ENCODE peak calls at places on chromosome 2, in seven cellular contexts. Z is brain microvascular endothelial cell; D is right cardiac atrium; P is CD8-positive, alpha-beta T cell; L is neural progenitor cell; W is heart right ventricle; K is fibroblast of lung. A is an unnamed sample.

GRCh38 chr2:157182834-157183396 is 74.6 kb upstream of the GALNT5 start:
- DNase-seq in Z (peak), D (no peak), P (no peak), L (no peak), W (no peak), K (peak), A (peak)

GRCh38 chr2:42886921-42887320 is 94.5 kb upstream of the HAAO start:
- DNase-seq in Z (peak), D (no peak), P (no peak), L (no peak), W (no peak), K (peak), A (no peak)

GRCh38 chr2:201205516-201205850 is 22.5 kb downstream of the CASP10 start:
- DNase-seq in Z (no peak), D (no peak), P (no peak), L (no peak), W (no peak), K (peak), A (no peak)

GRCh38 chr2:239260546-239261327 is 140.1 kb downstream of the HDAC4 start:
- DNase-seq in Z (no peak), D (no peak), P (no peak), L (no peak), W (no peak), K (no peak), A (no peak)

GRCh38 chr2:179594268-179595112 is 266.9 kb downstream of the ZNF385B start:
- DNase-seq in Z (no peak), D (no peak), P (no peak), L (no peak), W (no peak), K (peak), A (no peak)

GRCh38 chr2:239603411-239604356 is 202.9 kb upstream of the HDAC4 start:
- DNase-seq in Z (no peak), D (no peak), P (no peak), L (no peak), W (no peak), K (no peak), A (no peak)

GRCh38 chr2:20504174-20504573 is 57.3 kb downstream of the RHOB start:
- DNase-seq in Z (no peak), D (no peak), P (no peak), L (no peak), W (no peak), K (no peak), A (no peak)

GRCh38 chr2:143792602-143793001 is 663.4 kb downstream of the ARHGAP15 start:
- DNase-seq in Z (no peak), D (no peak), P (no peak), L (no peak), W (no peak), K (no peak), A (no peak)

GRCh38 chr2:238346539-238346938 is 26.2 kb downstream of the TRAF3IP1 start:
- DNase-seq in Z (no peak), D (no peak), P (no peak), L (no peak), W (no peak), K (no peak), A (no peak)

GRCh38 chr2:133504566-133505505 is 63.4 kb downstream of the NCKAP5 start:
- DNase-seq in Z (peak), D (peak), P (no peak), L (no peak), W (peak), K (peak), A (no peak)

GRCh38 chr2:130797493-130798435 is 39.0 kb upstream of the ARHGEF4 start:
- DNase-seq in Z (peak), D (peak), P (peak), L (peak), W (peak), K (peak), A (peak)

GRCh38 chr2:131966256-131966655 is 195.5 kb downstream of the ANKRD30BL start:
- DNase-seq in Z (no peak), D (peak), P (no peak), L (no peak), W (no peak), K (no peak), A (no peak)

GRCh38 chr2:88451647-88452150 is 794 bp downstream of the FOXI3 start:
- DNase-seq in Z (no peak), D (no peak), P (no peak), L (no peak), W (peak), K (no peak), A (no peak)

GRCh38 chr2:110645616-110646015 is 32.2 kb downstream of the BUB1 start:
- DNase-seq in Z (no peak), D (no peak), P (no peak), L (no peak), W (no peak), K (no peak), A (no peak)

GRCh38 chr2:8481463-8482009 is 200.3 kb upstream of the ID2 start:
- DNase-seq in Z (no peak), D (no peak), P (no peak), L (no peak), W (no peak), K (no peak), A (no peak)

GRCh38 chr2:9405636-9406035 is 17.7 kb downstream of the ITGB1BP1 start:
- DNase-seq in Z (no peak), D (no peak), P (no peak), L (no peak), W (no peak), K (peak), A (no peak)

GRCh38 chr2:2812648-2813047 is 481.6 kb upstream of the MYT1L start:
- DNase-seq in Z (no peak), D (no peak), P (no peak), L (no peak), W (no peak), K (no peak), A (no peak)

GRCh38 chr2:67899187-67899586 is 163.6 kb downstream of the C1D start:
- DNase-seq in Z (no peak), D (no peak), P (no peak), L (no peak), W (no peak), K (no peak), A (no peak)

GRCh38 chr2:170165129-170165528 is 12.8 kb upstream of the MYO3B start:
- DNase-seq in Z (no peak), D (no peak), P (no peak), L (no peak), W (no peak), K (peak), A (no peak)

GRCh38 chr2:36235877-36236276 is 119.7 kb upstream of the CRIM1 start:
- DNase-seq in Z (no peak), D (no peak), P (no peak), L (no peak), W (no peak), K (no peak), A (no peak)

DNA sequence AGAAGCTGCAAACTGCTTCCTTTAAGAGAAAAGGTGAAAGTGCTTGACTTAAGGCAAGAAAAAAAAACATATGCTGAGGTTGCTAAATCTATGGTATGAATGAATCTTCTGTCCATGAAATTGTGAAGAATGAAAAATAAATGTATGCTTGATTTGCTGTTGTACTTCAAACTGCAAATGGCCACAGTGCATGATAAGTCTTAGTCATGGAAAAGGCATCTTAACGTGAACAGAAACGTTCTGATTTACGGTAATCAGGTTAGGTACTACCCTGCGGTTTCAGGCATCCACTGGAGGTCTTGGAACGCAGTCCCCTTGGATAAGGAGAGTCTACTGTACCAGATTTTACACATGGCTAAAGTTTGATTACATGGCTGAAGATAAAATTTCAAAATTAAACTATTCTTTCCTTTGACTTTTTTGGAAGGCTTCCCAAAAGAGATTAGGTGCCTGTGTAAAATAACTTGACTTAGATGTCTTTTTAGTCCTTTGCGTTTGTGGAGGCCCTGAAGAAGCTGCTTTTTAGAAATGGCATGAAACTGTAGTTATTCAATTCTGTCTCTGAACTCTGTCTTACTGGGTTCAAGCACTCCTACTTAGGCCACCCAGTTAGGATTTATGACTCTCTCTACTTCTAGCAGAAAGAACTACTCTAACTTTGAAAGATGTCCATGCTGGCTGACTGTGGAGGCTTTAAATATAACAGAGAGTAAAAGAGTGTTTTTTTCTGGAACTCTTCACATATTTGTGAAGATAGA is 35.9 kb upstream of the SCN9A start:
- DNase-seq in Z (peak), D (no peak), P (no peak), L (no peak), W (no peak), K (peak), A (peak)
- H3K4me3 ChIP-seq in Z (no peak), D (no peak), P (no peak), L (no peak), W (no peak), K (no peak), A (no peak)

DNA sequence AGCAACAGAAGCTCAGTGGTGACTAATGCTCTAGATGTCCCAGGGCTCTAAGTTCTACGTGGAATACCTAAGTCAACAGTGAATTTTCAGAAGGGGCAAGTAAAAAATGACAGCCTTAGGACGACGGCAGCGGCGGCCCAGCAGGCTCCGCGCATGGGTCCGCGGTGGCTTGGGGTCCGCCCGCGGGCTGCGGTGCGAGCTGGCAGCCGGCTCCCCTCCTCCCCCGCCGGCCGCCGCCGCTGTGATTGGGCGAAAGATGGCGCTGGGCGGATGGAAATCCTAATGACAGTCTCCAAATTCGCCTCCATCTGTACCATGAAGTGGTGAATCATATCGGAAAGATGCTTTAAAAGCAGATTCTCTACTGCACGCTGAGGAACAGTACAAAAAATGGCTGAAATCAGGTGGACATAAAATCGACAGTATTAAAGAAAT is 74.7 kb downstream of the HNRNPLL start:
- DNase-seq in Z (peak), D (peak), P (no peak), L (peak), W (peak), K (peak), A (no peak)
- H3K4me3 ChIP-seq in Z (peak), D (peak), P (no peak), L (peak), W (peak), K (peak), A (peak)

GRCh38 chr2:28809927-28810326 is 707 bp upstream of the SPDYA start:
- DNase-seq in Z (no peak), D (no peak), P (no peak), L (no peak), W (no peak), K (no peak), A (no peak)
- H3K4me3 ChIP-seq in Z (peak), D (peak), P (peak), L (peak), W (peak), K (peak), A (peak)

GRCh38 chr2:175167076-175167791 is 769 bp downstream of the ATF2 start:
- DNase-seq in Z (no peak), D (peak), P (no peak), L (no peak), W (peak), K (peak), A (no peak)

GRCh38 chr2:175166216-175166824 is 1.7 kb downstream of the ATF2 start:
- DNase-seq in Z (no peak), D (no peak), P (no peak), L (no peak), W (no peak), K (no peak), A (no peak)

GRCh38 chr2:175169191-175169590 is 1.2 kb upstream of the ATF2 start:
- DNase-seq in Z (no peak), D (no peak), P (no peak), L (no peak), W (no peak), K (no peak), A (no peak)

GRCh38 chr2:175168564-175168945 is 552 bp upstream of the ATF2 start:
- DNase-seq in Z (no peak), D (no peak), P (no peak), L (no peak), W (no peak), K (no peak), A (no peak)

DNA sequence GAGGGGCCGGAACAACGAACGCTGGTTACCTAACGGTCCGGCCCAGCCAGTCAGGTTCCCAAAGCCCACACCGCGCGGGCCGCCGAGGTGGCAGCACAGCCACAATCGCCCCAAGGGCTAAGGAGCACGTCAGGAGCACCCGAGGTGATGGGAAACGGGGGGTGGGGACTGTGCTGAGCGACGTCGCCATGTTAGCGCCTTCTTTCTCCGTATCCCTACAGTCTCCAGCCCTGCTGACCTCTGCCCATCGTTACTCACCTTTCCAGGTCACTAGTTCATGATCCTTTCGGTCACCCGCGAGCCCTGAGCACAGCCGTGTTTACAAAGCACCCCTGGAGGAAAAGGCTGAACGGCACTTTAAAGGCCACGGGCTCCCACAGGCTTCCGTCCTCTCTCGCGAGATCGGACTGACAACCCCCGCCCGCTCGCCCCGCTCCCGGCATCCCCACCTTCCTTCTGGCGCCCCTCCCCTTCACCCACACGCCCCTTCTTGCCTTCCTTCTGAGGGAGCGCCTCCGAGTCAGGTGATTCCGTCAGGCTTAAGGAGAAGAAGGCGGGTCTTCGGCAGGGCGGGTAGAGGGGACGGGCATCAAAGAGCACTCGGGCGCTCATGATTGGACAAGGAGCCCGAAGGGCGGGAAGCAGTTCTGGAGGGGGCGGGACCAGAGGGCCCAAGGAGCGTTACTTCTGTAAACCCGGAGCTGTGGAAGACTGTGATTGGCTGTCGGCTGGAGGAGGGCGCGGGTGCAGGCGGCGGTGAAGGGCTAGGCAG is at the start of gene ATF2:
- DNase-seq in Z (peak), D (peak), P (peak), L (peak), W (peak), K (peak), A (peak)
- H3K4me3 ChIP-seq in Z (peak), D (peak), P (peak), L (peak), W (peak), K (peak), A (peak)

GRCh38 chr2:178478442-178479274 is at the start of gene FKBP7:
- DNase-seq in Z (peak), D (peak), P (peak), L (peak), W (peak), K (peak), A (peak)

GRCh38 chr2:178479275-178479616 is 846 bp upstream of the FKBP7 start:
- DNase-seq in Z (no peak), D (no peak), P (no peak), L (no peak), W (no peak), K (no peak), A (no peak)

GRCh38 chr2:178476477-178476876 is 1.9 kb downstream of the FKBP7 start:
- DNase-seq in Z (no peak), D (no peak), P (no peak), L (no peak), W (no peak), K (no peak), A (no peak)

GRCh38 chr2:178478102-178478441 is 328 bp downstream of the FKBP7 start:
- DNase-seq in Z (no peak), D (no peak), P (no peak), L (peak), W (no peak), K (no peak), A (no peak)

DNA sequence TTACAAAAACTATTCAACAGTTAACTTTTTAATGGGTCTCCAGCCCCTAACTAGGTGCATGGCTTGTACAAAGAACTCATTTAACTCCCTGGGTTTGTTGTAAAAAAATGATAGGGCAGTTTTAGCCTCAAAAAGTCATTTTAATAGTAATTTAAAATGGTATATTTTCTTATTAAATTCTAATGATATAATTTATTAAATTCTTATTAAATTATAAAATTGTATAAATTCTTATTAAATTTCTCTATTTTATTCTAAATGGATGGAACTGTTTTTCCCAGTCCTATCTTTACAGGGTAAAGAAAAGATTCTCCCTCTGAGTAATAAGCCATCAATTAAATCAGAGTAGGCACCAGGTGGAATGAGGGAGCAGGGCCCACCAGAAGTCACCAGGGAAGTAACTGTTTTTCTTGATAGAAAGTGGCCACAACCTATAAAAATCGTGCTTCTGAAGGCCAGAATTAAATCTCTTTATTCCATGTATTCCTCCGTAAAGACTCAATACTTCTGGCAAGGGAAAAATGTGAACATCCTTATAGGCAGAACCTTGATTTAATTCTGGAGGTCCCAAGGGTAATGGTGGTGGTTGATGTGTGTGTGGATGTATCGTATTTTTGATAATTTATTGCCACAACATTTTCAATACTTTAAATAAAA is 829 bp downstream of the FKBP7 start:
- DNase-seq in Z (no peak), D (no peak), P (no peak), L (no peak), W (no peak), K (no peak), A (no peak)
- H3K4me3 ChIP-seq in Z (peak), D (peak), P (peak), L (peak), W (peak), K (peak), A (peak)

DNA sequence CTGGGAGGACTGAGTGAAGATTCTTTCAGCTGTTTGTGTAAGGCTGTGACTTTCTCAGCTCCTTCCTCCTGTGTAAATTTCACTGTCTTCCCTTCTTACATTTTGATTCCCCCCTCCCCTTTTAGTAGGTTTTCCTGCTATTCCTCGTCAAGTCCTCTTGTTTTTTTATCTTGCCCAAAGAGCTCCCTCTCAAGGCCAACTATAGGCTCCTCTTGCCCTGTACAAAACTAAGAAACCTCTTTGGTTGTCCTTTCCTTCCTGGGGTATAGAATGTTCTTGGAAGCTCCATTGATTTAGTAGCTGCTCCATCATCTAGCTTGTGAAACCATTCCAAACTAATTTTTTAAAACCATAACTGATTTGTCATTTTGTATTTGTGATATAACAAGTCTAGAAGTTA is 7.3 kb downstream of the CCDC121 start:
- DNase-seq in Z (no peak), D (no peak), P (no peak), L (no peak), W (no peak), K (no peak), A (no peak)
- H3K4me3 ChIP-seq in Z (no peak), D (no peak), P (no peak), L (no peak), W (no peak), K (no peak), A (no peak)

DNA sequence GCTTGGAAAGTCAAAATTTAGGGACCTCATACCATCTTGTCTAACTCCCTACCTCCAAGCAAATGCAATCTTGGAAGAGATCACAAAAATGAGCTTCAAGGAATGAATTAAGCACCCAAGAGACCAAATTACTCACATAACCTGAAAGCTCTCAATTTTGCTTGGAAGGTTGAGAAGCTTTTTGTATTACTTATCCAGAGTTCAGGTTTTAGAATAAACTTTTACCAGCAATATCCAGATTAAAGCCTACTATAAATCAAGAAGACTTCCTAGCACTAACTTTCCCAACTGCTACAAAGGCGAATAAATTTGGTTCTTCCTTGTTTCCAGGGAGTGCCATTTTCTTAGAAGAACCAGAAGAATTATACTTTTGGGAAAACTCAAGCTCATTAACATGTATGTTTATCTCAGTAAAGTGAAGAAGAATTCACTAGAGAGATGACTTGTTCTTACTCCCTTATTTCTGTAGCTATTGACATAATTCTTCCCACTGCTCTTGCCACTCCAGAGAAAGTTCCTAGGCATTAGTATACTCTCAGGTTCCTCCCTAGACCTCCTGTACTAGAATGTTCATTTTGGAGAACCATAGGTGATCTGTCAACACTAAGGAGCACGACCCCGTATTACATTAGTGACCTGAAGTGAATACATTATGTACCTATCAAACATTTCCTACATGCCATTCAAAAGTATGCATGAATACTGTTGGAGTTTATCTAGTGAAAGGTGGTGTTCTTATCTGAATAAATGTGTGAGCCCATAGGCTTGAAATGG is 18.0 kb upstream of the STPG4 start:
- DNase-seq in Z (no peak), D (no peak), P (no peak), L (no peak), W (no peak), K (no peak), A (no peak)
- H3K4me3 ChIP-seq in Z (peak), D (peak), P (no peak), L (peak), W (peak), K (peak), A (peak)